ENCODE peak calls at places on chromosomes 7 and 10, in seven cellular contexts. One of them, this sample, is unnamed.

GRCh38 chr7:94698275-94698674 is 42.3 kb upstream of the SGCE start:
- DNase-seq in activated CD4-positive, CD25-positive, alpha-beta regulatory T cell: no peak
- DNase-seq in GDM1: no peak
- DNase-seq in activated T-cell treated with anti-CD3 and anti-CD28 coated beads, Interleukin-2, amount 50 U/mL, for 4 hours: no peak
- DNase-seq in AG04450: peak
- DNase-seq in nucleus accumbens: no peak
- DNase-seq in CD4-positive, alpha-beta T cell: no peak
- DNase-seq in this sample: no peak

GRCh38 chr10:108791794-108792474 is 1131.4 kb downstream of the XPNPEP1 start:
- DNase-seq in activated CD4-positive, CD25-positive, alpha-beta regulatory T cell: no peak
- DNase-seq in GDM1: no peak
- DNase-seq in activated T-cell treated with anti-CD3 and anti-CD28 coated beads, Interleukin-2, amount 50 U/mL, for 4 hours: no peak
- DNase-seq in AG04450: no peak
- DNase-seq in nucleus accumbens: no peak
- DNase-seq in CD4-positive, alpha-beta T cell: no peak
- DNase-seq in this sample: no peak

GRCh38 chr10:132397671-132398565 is 918 bp downstream of the PWWP2B start:
- DNase-seq in activated CD4-positive, CD25-positive, alpha-beta regulatory T cell: no peak
- DNase-seq in GDM1: no peak
- DNase-seq in activated T-cell treated with anti-CD3 and anti-CD28 coated beads, Interleukin-2, amount 50 U/mL, for 4 hours: peak
- DNase-seq in AG04450: no peak
- DNase-seq in nucleus accumbens: no peak
- DNase-seq in CD4-positive, alpha-beta T cell: peak
- DNase-seq in this sample: no peak

GRCh38 chr10:124225029-124225467 is 131.7 kb upstream of the CHST15 start:
- DNase-seq in activated CD4-positive, CD25-positive, alpha-beta regulatory T cell: no peak
- DNase-seq in GDM1: no peak
- DNase-seq in activated T-cell treated with anti-CD3 and anti-CD28 coated beads, Interleukin-2, amount 50 U/mL, for 4 hours: no peak
- DNase-seq in AG04450: no peak
- DNase-seq in nucleus accumbens: no peak
- DNase-seq in CD4-positive, alpha-beta T cell: no peak
- DNase-seq in this sample: no peak

GRCh38 chr10:116676118-116676517 is 55.4 kb downstream of the PNLIPRP2 start:
- DNase-seq in activated CD4-positive, CD25-positive, alpha-beta regulatory T cell: no peak
- DNase-seq in GDM1: no peak
- DNase-seq in activated T-cell treated with anti-CD3 and anti-CD28 coated beads, Interleukin-2, amount 50 U/mL, for 4 hours: no peak
- DNase-seq in AG04450: no peak
- DNase-seq in nucleus accumbens: no peak
- DNase-seq in CD4-positive, alpha-beta T cell: no peak
- DNase-seq in this sample: no peak

GRCh38 chr10:32379314-32379949 is 32.5 kb upstream of the EPC1 start:
- DNase-seq in activated CD4-positive, CD25-positive, alpha-beta regulatory T cell: no peak
- DNase-seq in GDM1: peak
- DNase-seq in activated T-cell treated with anti-CD3 and anti-CD28 coated beads, Interleukin-2, amount 50 U/mL, for 4 hours: no peak
- DNase-seq in AG04450: no peak
- DNase-seq in nucleus accumbens: no peak
- DNase-seq in CD4-positive, alpha-beta T cell: no peak
- DNase-seq in this sample: peak

GRCh38 chr10:58517071-58517470 is 4.4 kb downstream of the BICC1 start:
- DNase-seq in activated CD4-positive, CD25-positive, alpha-beta regulatory T cell: no peak
- DNase-seq in GDM1: no peak
- DNase-seq in activated T-cell treated with anti-CD3 and anti-CD28 coated beads, Interleukin-2, amount 50 U/mL, for 4 hours: no peak
- DNase-seq in AG04450: no peak
- DNase-seq in nucleus accumbens: no peak
- DNase-seq in CD4-positive, alpha-beta T cell: no peak
- DNase-seq in this sample: no peak

GRCh38 chr10:21336476-21337170 is 188.9 kb downstream of the SKIDA1 start:
- DNase-seq in activated CD4-positive, CD25-positive, alpha-beta regulatory T cell: no peak
- DNase-seq in GDM1: no peak
- DNase-seq in activated T-cell treated with anti-CD3 and anti-CD28 coated beads, Interleukin-2, amount 50 U/mL, for 4 hours: no peak
- DNase-seq in AG04450: peak
- DNase-seq in nucleus accumbens: no peak
- DNase-seq in CD4-positive, alpha-beta T cell: no peak
- DNase-seq in this sample: no peak

GRCh38 chr7:114310344-114311118 is 104.1 kb upstream of the FOXP2 start:
- DNase-seq in activated CD4-positive, CD25-positive, alpha-beta regulatory T cell: no peak
- DNase-seq in GDM1: no peak
- DNase-seq in activated T-cell treated with anti-CD3 and anti-CD28 coated beads, Interleukin-2, amount 50 U/mL, for 4 hours: no peak
- DNase-seq in AG04450: no peak
- DNase-seq in nucleus accumbens: no peak
- DNase-seq in CD4-positive, alpha-beta T cell: no peak
- DNase-seq in this sample: no peak

GRCh38 chr10:64528294-64529002 is 1007.2 kb downstream of the REEP3 start:
- DNase-seq in activated CD4-positive, CD25-positive, alpha-beta regulatory T cell: no peak
- DNase-seq in GDM1: no peak
- DNase-seq in activated T-cell treated with anti-CD3 and anti-CD28 coated beads, Interleukin-2, amount 50 U/mL, for 4 hours: no peak
- DNase-seq in AG04450: no peak
- DNase-seq in nucleus accumbens: no peak
- DNase-seq in CD4-positive, alpha-beta T cell: no peak
- DNase-seq in this sample: peak

GRCh38 chr7:111089822-111090426 is 1.0 kb upstream of the LRRN3 start:
- DNase-seq in activated CD4-positive, CD25-positive, alpha-beta regulatory T cell: no peak
- DNase-seq in GDM1: no peak
- DNase-seq in activated T-cell treated with anti-CD3 and anti-CD28 coated beads, Interleukin-2, amount 50 U/mL, for 4 hours: no peak
- DNase-seq in AG04450: no peak
- DNase-seq in nucleus accumbens: no peak
- DNase-seq in CD4-positive, alpha-beta T cell: no peak
- DNase-seq in this sample: peak

GRCh38 chr10:50991496-50992355 is 82.6 kb upstream of the PRKG1 start:
- DNase-seq in activated CD4-positive, CD25-positive, alpha-beta regulatory T cell: no peak
- DNase-seq in GDM1: no peak
- DNase-seq in activated T-cell treated with anti-CD3 and anti-CD28 coated beads, Interleukin-2, amount 50 U/mL, for 4 hours: no peak
- DNase-seq in AG04450: no peak
- DNase-seq in nucleus accumbens: no peak
- DNase-seq in CD4-positive, alpha-beta T cell: no peak
- DNase-seq in this sample: no peak

GRCh38 chr7:148772297-148773089 is 73.8 kb downstream of the CUL1 start:
- DNase-seq in activated CD4-positive, CD25-positive, alpha-beta regulatory T cell: no peak
- DNase-seq in GDM1: no peak
- DNase-seq in activated T-cell treated with anti-CD3 and anti-CD28 coated beads, Interleukin-2, amount 50 U/mL, for 4 hours: peak
- DNase-seq in AG04450: peak
- DNase-seq in nucleus accumbens: no peak
- DNase-seq in CD4-positive, alpha-beta T cell: no peak
- DNase-seq in this sample: peak

GRCh38 chr10:12568391-12568790 is 219.0 kb downstream of the CAMK1D start:
- DNase-seq in activated CD4-positive, CD25-positive, alpha-beta regulatory T cell: no peak
- DNase-seq in GDM1: no peak
- DNase-seq in activated T-cell treated with anti-CD3 and anti-CD28 coated beads, Interleukin-2, amount 50 U/mL, for 4 hours: no peak
- DNase-seq in AG04450: no peak
- DNase-seq in nucleus accumbens: no peak
- DNase-seq in CD4-positive, alpha-beta T cell: no peak
- DNase-seq in this sample: peak

GRCh38 chr7:1750541-1751021 is 80.5 kb downstream of the ELFN1 start:
- DNase-seq in activated CD4-positive, CD25-positive, alpha-beta regulatory T cell: no peak
- DNase-seq in GDM1: no peak
- DNase-seq in activated T-cell treated with anti-CD3 and anti-CD28 coated beads, Interleukin-2, amount 50 U/mL, for 4 hours: no peak
- DNase-seq in AG04450: no peak
- DNase-seq in nucleus accumbens: no peak
- DNase-seq in CD4-positive, alpha-beta T cell: no peak
- DNase-seq in this sample: no peak

GRCh38 chr7:128031901-128032604 is 816 bp upstream of the LRRC4 start:
- DNase-seq in activated CD4-positive, CD25-positive, alpha-beta regulatory T cell: no peak
- DNase-seq in GDM1: no peak
- DNase-seq in activated T-cell treated with anti-CD3 and anti-CD28 coated beads, Interleukin-2, amount 50 U/mL, for 4 hours: peak
- DNase-seq in AG04450: peak
- DNase-seq in nucleus accumbens: no peak
- DNase-seq in CD4-positive, alpha-beta T cell: peak
- DNase-seq in this sample: no peak

GRCh38 chr7:158135931-158136330 is 451.7 kb downstream of the PTPRN2 start:
- DNase-seq in activated CD4-positive, CD25-positive, alpha-beta regulatory T cell: no peak
- DNase-seq in GDM1: no peak
- DNase-seq in activated T-cell treated with anti-CD3 and anti-CD28 coated beads, Interleukin-2, amount 50 U/mL, for 4 hours: no peak
- DNase-seq in AG04450: no peak
- DNase-seq in nucleus accumbens: no peak
- DNase-seq in CD4-positive, alpha-beta T cell: no peak
- DNase-seq in this sample: no peak

GRCh38 chr10:132713421-132714095 is 72.4 kb downstream of the NKX6-2 start:
- DNase-seq in activated CD4-positive, CD25-positive, alpha-beta regulatory T cell: no peak
- DNase-seq in GDM1: no peak
- DNase-seq in activated T-cell treated with anti-CD3 and anti-CD28 coated beads, Interleukin-2, amount 50 U/mL, for 4 hours: no peak
- DNase-seq in AG04450: no peak
- DNase-seq in nucleus accumbens: no peak
- DNase-seq in CD4-positive, alpha-beta T cell: no peak
- DNase-seq in this sample: no peak

GRCh38 chr10:43140414-43140813 is 2.2 kb downstream of the CSGALNACT2 start:
- DNase-seq in activated CD4-positive, CD25-positive, alpha-beta regulatory T cell: no peak
- DNase-seq in GDM1: no peak
- DNase-seq in activated T-cell treated with anti-CD3 and anti-CD28 coated beads, Interleukin-2, amount 50 U/mL, for 4 hours: no peak
- DNase-seq in AG04450: peak
- DNase-seq in nucleus accumbens: no peak
- DNase-seq in CD4-positive, alpha-beta T cell: no peak
- DNase-seq in this sample: peak

GRCh38 chr7:94183289-94183749 is 179.2 kb upstream of the BET1 start:
- DNase-seq in activated CD4-positive, CD25-positive, alpha-beta regulatory T cell: no peak
- DNase-seq in GDM1: no peak
- DNase-seq in activated T-cell treated with anti-CD3 and anti-CD28 coated beads, Interleukin-2, amount 50 U/mL, for 4 hours: no peak
- DNase-seq in AG04450: peak
- DNase-seq in nucleus accumbens: no peak
- DNase-seq in CD4-positive, alpha-beta T cell: no peak
- DNase-seq in this sample: no peak

GRCh38 chr10:73956476-73957338 is 41.2 kb upstream of the VCL start:
- DNase-seq in activated CD4-positive, CD25-positive, alpha-beta regulatory T cell: no peak
- DNase-seq in GDM1: peak
- DNase-seq in activated T-cell treated with anti-CD3 and anti-CD28 coated beads, Interleukin-2, amount 50 U/mL, for 4 hours: peak
- DNase-seq in AG04450: no peak
- DNase-seq in nucleus accumbens: no peak
- DNase-seq in CD4-positive, alpha-beta T cell: peak
- DNase-seq in this sample: peak

GRCh38 chr7:17770710-17771375 is 169.5 kb downstream of the SNX13 start:
- DNase-seq in activated CD4-positive, CD25-positive, alpha-beta regulatory T cell: no peak
- DNase-seq in GDM1: peak
- DNase-seq in activated T-cell treated with anti-CD3 and anti-CD28 coated beads, Interleukin-2, amount 50 U/mL, for 4 hours: no peak
- DNase-seq in AG04450: no peak
- DNase-seq in nucleus accumbens: no peak
- DNase-seq in CD4-positive, alpha-beta T cell: no peak
- DNase-seq in this sample: peak

GRCh38 chr10:112886463-112886862 is 63.6 kb upstream of the TCF7L2 start:
- DNase-seq in activated CD4-positive, CD25-positive, alpha-beta regulatory T cell: no peak
- DNase-seq in GDM1: no peak
- DNase-seq in activated T-cell treated with anti-CD3 and anti-CD28 coated beads, Interleukin-2, amount 50 U/mL, for 4 hours: no peak
- DNase-seq in AG04450: no peak
- DNase-seq in nucleus accumbens: no peak
- DNase-seq in CD4-positive, alpha-beta T cell: no peak
- DNase-seq in this sample: no peak

GRCh38 chr10:69866688-69867461 is 65.2 kb downstream of the COL13A1 start:
- DNase-seq in activated CD4-positive, CD25-positive, alpha-beta regulatory T cell: no peak
- DNase-seq in GDM1: no peak
- DNase-seq in activated T-cell treated with anti-CD3 and anti-CD28 coated beads, Interleukin-2, amount 50 U/mL, for 4 hours: no peak
- DNase-seq in AG04450: peak
- DNase-seq in nucleus accumbens: no peak
- DNase-seq in CD4-positive, alpha-beta T cell: no peak
- DNase-seq in this sample: no peak

GRCh38 chr7:69568266-69568665 is 30.0 kb upstream of the AUTS2 start:
- DNase-seq in activated CD4-positive, CD25-positive, alpha-beta regulatory T cell: no peak
- DNase-seq in GDM1: no peak
- DNase-seq in activated T-cell treated with anti-CD3 and anti-CD28 coated beads, Interleukin-2, amount 50 U/mL, for 4 hours: no peak
- DNase-seq in AG04450: no peak
- DNase-seq in nucleus accumbens: no peak
- DNase-seq in CD4-positive, alpha-beta T cell: no peak
- DNase-seq in this sample: no peak